ENCODE peak calls at places on chromosomes 11 and 22, in five cellular contexts. L is IMR-90, F is tibial artery, R is K562, E is fibroblast of mammary gland. N is an unnamed sample.

GRCh38 chr11:9708544-9708943 is 44.7 kb downstream of the SWAP70 start:
- DNase-seq in E (no peak), F (no peak), L (peak; percentile 35), R (no peak), N (no peak)

GRCh38 chr22:49925525-49926128 is 7.2 kb downstream of the CRELD2 start:
- DNase-seq in L (no peak), F (no peak), E (no peak), R (no peak), N (peak; percentile 95)

GRCh38 chr22:48037618-48038017 is 1275.2 kb downstream of the TBC1D22A start:
- DNase-seq in F (no peak), L (no peak), R (no peak), E (no peak), N (no peak)

GRCh38 chr11:61148016-61148640 is 13.1 kb downstream of the VPS37C start:
- DNase-seq in E (no peak), L (no peak), F (no peak), R (no peak), N (no peak)

GRCh38 chr22:48396785-48397530 is 1430.7 kb downstream of the BRD1 start:
- DNase-seq in R (no peak), E (no peak), F (peak; percentile 59), L (no peak), N (no peak)

GRCh38 chr22:44672632-44673031 is 29.4 kb upstream of the PRR5 start:
- DNase-seq in L (no peak), F (no peak), E (no peak), R (no peak), N (no peak)

GRCh38 chr22:37287550-37287951 is 5.2 kb downstream of the CYTH4 start:
- DNase-seq in R (no peak), F (no peak), L (no peak), E (no peak), N (no peak)

GRCh38 chr11:115613986-115614625 is 109.9 kb upstream of the CADM1 start:
- DNase-seq in E (peak; percentile 6), F (no peak), L (peak; percentile 90), R (no peak), N (no peak)

GRCh38 chr11:74720596-74721478 is 10.4 kb downstream of the CHRDL2 start:
- DNase-seq in R (no peak), L (peak; percentile 89), F (peak; percentile 82), E (peak; percentile 17), N (no peak)

GRCh38 chr11:43984519-43985385 is 42.3 kb downstream of the C11orf96 start:
- DNase-seq in L (no peak), E (no peak), F (no peak), R (no peak), N (no peak)

GRCh38 chr11:13685461-13686108 is 17.1 kb downstream of the FAR1 start:
- DNase-seq in R (no peak), L (peak; percentile 15), F (no peak), E (no peak), N (no peak)

GRCh38 chr22:30386608-30386959 is 627 bp downstream of the RNF215 start:
- DNase-seq in R (no peak), L (no peak), E (no peak), F (no peak), N (no peak)

GRCh38 chr11:109236696-109237095 is 185.3 kb upstream of the C11orf87 start:
- DNase-seq in E (peak; percentile 16), F (no peak), R (no peak), L (no peak), N (no peak)

GRCh38 chr22:36017661-36018091 is 10.9 kb downstream of the RBFOX2 start:
- DNase-seq in E (no peak), F (no peak), R (no peak), L (no peak), N (peak; percentile 70)

GRCh38 chr22:47154621-47155081 is 392.2 kb downstream of the TBC1D22A start:
- DNase-seq in L (peak; percentile 82), E (peak; percentile 65), R (no peak), F (no peak), N (no peak)

GRCh38 chr22:43821606-43822425 is 9.7 kb upstream of the EFCAB6 start:
- DNase-seq in F (peak; percentile 54), L (no peak), E (no peak), R (no peak), N (no peak)

GRCh38 chr11:19962795-19963163 is 197.5 kb downstream of the DBX1 start:
- DNase-seq in F (no peak), E (peak; percentile 90), L (peak; percentile 97), R (no peak), N (no peak)

GRCh38 chr11:59872076-59872475 is 5.8 kb upstream of the TCN1 start:
- DNase-seq in L (no peak), R (no peak), F (no peak), E (no peak), N (no peak)

GRCh38 chr22:26068571-26068970 is 100.7 kb upstream of the SEZ6L start:
- DNase-seq in R (no peak), E (no peak), F (no peak), L (no peak), N (no peak)

GRCh38 chr11:42840176-42840829 is 471.5 kb upstream of the API5 start:
- DNase-seq in F (no peak), L (no peak), E (no peak), R (no peak), N (peak; percentile 5)

GRCh38 chr11:35539781-35540281 is 14.4 kb upstream of the PAMR1 start:
- DNase-seq in F (peak; percentile 72), L (peak; percentile 86), R (no peak), E (peak; percentile 93), N (no peak)

GRCh38 chr22:43376765-43377485 is 33.8 kb upstream of the SCUBE1 start:
- DNase-seq in E (no peak), R (no peak), F (no peak), L (no peak), N (peak; percentile 93)

GRCh38 chr11:1012740-1013627 is 23.5 kb downstream of the MUC6 start:
- DNase-seq in E (no peak), R (no peak), L (no peak), F (no peak), N (no peak)

GRCh38 chr22:22687638-22688500 is 43.5 kb downstream of the GGTLC2 start:
- DNase-seq in R (peak; percentile 90), F (no peak), L (peak; percentile 65), E (peak; percentile 71), N (peak; percentile 48)

GRCh38 chr11:119370486-119371046 is 10.9 kb downstream of the USP2 start:
- DNase-seq in R (no peak), L (no peak), F (peak; percentile 87), E (no peak), N (peak; percentile 59)

GRCh38 chr11:95081412-95081811 is 8.2 kb upstream of the ENDOD1 start:
- DNase-seq in L (no peak), F (peak; percentile 96), R (no peak), E (no peak), N (no peak)

GRCh38 chr11:109960831-109961230 is 132.4 kb upstream of the ZC3H12C start:
- DNase-seq in R (no peak), F (no peak), E (peak; percentile 96), L (peak; percentile 79), N (no peak)

GRCh38 chr22:41830174-41830573 is 2.7 kb upstream of the SREBF2 start:
- DNase-seq in F (no peak), R (no peak), L (no peak), E (no peak), N (no peak)

GRCh38 chr11:45446426-45446825 is 160.3 kb upstream of the SYT13 start:
- DNase-seq in R (no peak), L (no peak), E (no peak), F (no peak), N (no peak)

GRCh38 chr11:60849641-60850520 is 5.9 kb downstream of the PTGDR2 start:
- DNase-seq in L (no peak), F (no peak), E (no peak), R (no peak), N (no peak)

GRCh38 chr11:117482881-117483280 is 155.2 kb downstream of the CEP164 start:
- DNase-seq in R (no peak), E (no peak), L (no peak), F (no peak), N (no peak)

GRCh38 chr11:45289369-45289768 is 3.2 kb upstream of the SYT13 start:
- DNase-seq in R (no peak), E (peak; percentile 83), F (no peak), L (peak; percentile 65), N (no peak)

GRCh38 chr11:102794382-102794781 is 3.6 kb downstream of the MMP1 start:
- DNase-seq in L (peak; percentile 50), E (peak; percentile 41), R (peak; percentile 19), F (no peak), N (peak; percentile 54)

GRCh38 chr11:68677432-68677831 is 6.9 kb upstream of the GAL start:
- DNase-seq in R (peak; percentile 66), L (peak; percentile 96), E (peak; percentile 93), F (no peak), N (no peak)

GRCh38 chr11:95469268-95469667 is 238.3 kb upstream of the SESN3 start:
- DNase-seq in E (peak; percentile 65), R (no peak), L (no peak), F (no peak), N (no peak)

GRCh38 chr11:7977251-7977917 is 9.8 kb upstream of the EIF3F start:
- DNase-seq in F (no peak), E (peak; percentile 92), L (peak; percentile 97), R (no peak), N (no peak)

GRCh38 chr11:64203421-64204079 is 3.0 kb upstream of the FERMT3 start:
- DNase-seq in F (no peak), R (no peak), E (no peak), L (no peak), N (no peak)
- TF ChIP-seq CTCF in F (no peak), R (no peak), E (no peak), L (no peak), N (no peak)

GRCh38 chr11:2270322-2271076 is at the start of gene ASCL2:
- DNase-seq in R (peak; percentile 42), L (no peak), F (peak; percentile 56), E (no peak), N (no peak)
- H3K4me3 ChIP-seq in R (peak within 1 kb of the TSS; percentile 38), L (no peak within 1 kb of the TSS), F (peak within 1 kb of the TSS; percentile 39), E (no peak within 1 kb of the TSS), N (no peak within 1 kb of the TSS)

GRCh38 chr11:67276821-67277230 is 10.6 kb downstream of the GRK2 start:
- DNase-seq in E (peak; percentile 67), F (peak; percentile 70), R (peak; percentile 66), L (peak; percentile 45), N (peak; percentile 80)
- TF ChIP-seq CTCF in E (peak; percentile 26), F (no peak), R (peak; percentile 74), L (peak; percentile 43), N (peak; percentile 30)

GRCh38 chr11:82901165-82901938 is at the start of gene DDIAS:
- DNase-seq in R (peak; percentile 87), E (peak; percentile 97), L (peak; percentile 98), F (peak; percentile 97), N (peak; percentile 98)
- H3K4me3 ChIP-seq in R (peak within 1 kb of the TSS; percentile 69), E (peak within 1 kb of the TSS; percentile 87), L (peak within 1 kb of the TSS; percentile 64), F (peak within 1 kb of the TSS; percentile 73), N (peak within 1 kb of the TSS; percentile 64)

GRCh38 chr22:17969732-17970131 is 54.6 kb downstream of the MICAL3 start:
- DNase-seq in R (no peak), F (no peak), L (peak; percentile 99), E (peak; percentile 96), N (no peak)
- TF ChIP-seq CTCF in R (no peak), F (no peak), L (no peak), E (no peak), N (no peak)

GRCh38 chr11:85811624-85812023 is 683 bp upstream of the SYTL2 start:
- DNase-seq in L (no peak), E (no peak), F (no peak), R (no peak), N (no peak)
- H3K4me3 ChIP-seq in L (peak overlapping the region; percentile 75), E (peak overlapping the region; percentile 47), F (peak overlapping the region; percentile 67), R (no peak overlapping the region), N (no peak overlapping the region)

GRCh38 chr11:12534549-12534948 is 139.7 kb upstream of the TEAD1 start:
- DNase-seq in E (no peak), R (no peak), L (no peak), F (no peak), N (no peak)
- TF ChIP-seq CTCF in E (no peak), R (no peak), L (no peak), F (no peak), N (no peak)